ENCODE peak calls at places on chromosome 2, in ten cellular contexts. X is A549, M is H54, E is K562, A is tibial nerve, U is IMR-90, H is transverse colon, Q is body of pancreas, O is right lobe of liver, W is esophagus squamous epithelium. J is an unnamed sample.

GRCh38 chr2:34126279-34126678 is 527.2 kb upstream of the FAM98A start:
- DNase-seq in M (no peak), W (no peak), H (no peak), X (no peak), O (no peak), Q (no peak), E (no peak), A (no peak), U (no peak), J (no peak)

GRCh38 chr2:158650646-158651357 is 144.3 kb upstream of the DAPL1 start:
- DNase-seq in H (no peak), E (no peak), W (no peak), Q (peak; percentile 55), O (no peak), X (no peak), A (no peak), M (no peak), U (no peak), J (no peak)

GRCh38 chr2:190407662-190408537 is at the start of gene MFSD6:
- DNase-seq in U (no peak), W (no peak), O (peak; percentile 68), A (peak; percentile 26), H (peak; percentile 76), M (peak; percentile 41), E (peak; percentile 68), X (peak; percentile 32), Q (peak; percentile 71), J (peak; percentile 77)

GRCh38 chr2:17482651-17483050 is 35.6 kb downstream of the RAD51AP2 start:
- DNase-seq in X (no peak), H (no peak), E (no peak), U (peak; percentile 1), Q (no peak), A (no peak), W (no peak), M (no peak), O (no peak), J (no peak)

GRCh38 chr2:204842731-204843490 is 297.6 kb downstream of the PARD3B start:
- DNase-seq in A (peak; percentile 14), Q (peak; percentile 40), E (no peak), W (no peak), H (no peak), M (peak; percentile 21), U (peak; percentile 96), X (peak; percentile 25), O (no peak), J (peak; percentile 34)

GRCh38 chr2:201432038-201432437 is 19.2 kb downstream of the TRAK2 start:
- DNase-seq in A (no peak), W (no peak), X (no peak), Q (no peak), O (no peak), E (no peak), H (no peak), M (no peak), U (peak; percentile 64), J (no peak)

GRCh38 chr2:229417906-229418305 is 146.8 kb upstream of the PID1 start:
- DNase-seq in U (no peak), O (no peak), M (no peak), Q (no peak), W (no peak), A (no peak), X (no peak), E (no peak), H (no peak), J (no peak)

GRCh38 chr2:126804347-126804746 is 94.3 kb upstream of the TEX51 start:
- DNase-seq in E (no peak), A (no peak), O (no peak), Q (no peak), M (no peak), W (no peak), X (no peak), U (no peak), H (no peak), J (no peak)

GRCh38 chr2:22497789-22498188 is 887.2 kb upstream of the KLHL29 start:
- DNase-seq in E (no peak), W (no peak), H (no peak), M (no peak), O (no peak), A (no peak), Q (no peak), X (no peak), U (no peak), J (no peak)

GRCh38 chr2:24840164-24840869 is 47.1 kb downstream of the CENPO start:
- DNase-seq in A (no peak), H (no peak), X (no peak), Q (no peak), W (no peak), M (no peak), O (no peak), U (no peak), E (no peak), J (no peak)

GRCh38 chr2:4110273-4110672 is 406.9 kb downstream of the DCDC2C start:
- DNase-seq in U (no peak), W (no peak), H (no peak), E (no peak), A (no peak), X (no peak), Q (no peak), M (no peak), O (no peak), J (no peak)

GRCh38 chr2:240558229-240558885 is 569 bp upstream of the ANKMY1 start:
- DNase-seq in H (no peak), O (peak; percentile 54), A (no peak), W (no peak), M (no peak), E (no peak), U (no peak), X (no peak), Q (no peak), J (no peak)

GRCh38 chr2:240559271-240559670 is 886 bp upstream of the DUSP28 start:
- DNase-seq in M (no peak), H (no peak), W (no peak), O (no peak), X (no peak), U (no peak), A (no peak), Q (no peak), E (no peak), J (no peak)

GRCh38 chr2:240560480-240561324 is 545 bp downstream of the DUSP28 start:
- DNase-seq in X (peak; percentile 74), A (peak; percentile 100), H (peak; percentile 100), Q (peak; percentile 100), E (peak; percentile 79), O (peak; percentile 100), U (peak; percentile 97), M (peak; percentile 78), W (peak; percentile 97), J (peak; percentile 100)

GRCh38 chr2:240561325-240561971 is 1.3 kb downstream of the DUSP28 start:
- DNase-seq in H (peak; percentile 26), O (no peak), A (no peak), M (no peak), Q (no peak), X (no peak), E (no peak), W (no peak), U (peak; percentile 91), J (no peak)

DNA sequence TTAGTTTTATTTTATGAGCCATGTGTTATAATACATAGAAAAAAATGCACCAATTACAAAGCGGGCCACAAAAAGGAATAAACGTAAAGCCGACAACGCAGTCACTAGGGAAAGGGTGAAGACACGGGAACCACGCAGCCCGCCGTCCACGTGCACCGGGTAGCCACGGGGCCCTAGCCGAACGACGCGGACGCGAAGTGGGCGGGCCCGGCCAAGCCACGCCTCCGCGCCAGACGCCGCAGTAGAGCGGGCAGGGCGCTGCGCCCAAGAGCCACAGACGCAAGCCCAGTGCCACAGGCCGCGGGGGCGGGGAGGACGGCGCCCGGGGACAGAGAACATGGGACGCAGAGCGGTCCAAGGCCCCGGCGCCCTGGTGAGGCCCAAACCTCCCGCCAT is at the start of gene DUSP28:
- DNase-seq in U (peak; percentile 80), A (peak; percentile 82), E (peak; percentile 75), M (peak; percentile 95), W (no peak), Q (peak; percentile 95), H (peak; percentile 94), X (peak; percentile 82), O (peak; percentile 96), J (peak; percentile 93)
- TF ChIP-seq POLR2A in U (peak; percentile 82), A (peak; percentile 85), E (peak; percentile 77), M (peak; percentile 91), W (no peak), Q (peak; percentile 86), H (peak; percentile 94), X (peak; percentile 85), O (peak; percentile 94), J (peak; percentile 63)

GRCh38 chr2:144453486-144454158 is 66.3 kb downstream of the ZEB2 start:
- DNase-seq in W (no peak), Q (no peak), M (no peak), O (no peak), A (no peak), E (no peak), U (peak; percentile 50), X (no peak), H (no peak), J (no peak)

GRCh38 chr2:144454466-144455287 is 65.2 kb downstream of the ZEB2 start:
- DNase-seq in H (no peak), O (no peak), Q (no peak), U (peak; percentile 29), X (no peak), A (no peak), W (no peak), E (no peak), M (no peak), J (no peak)

GRCh38 chr2:144452169-144453038 is 67.5 kb downstream of the ZEB2 start:
- DNase-seq in Q (no peak), U (peak; percentile 49), O (no peak), E (peak; percentile 49), H (no peak), W (no peak), A (no peak), X (peak; percentile 2), M (no peak), J (no peak)

GRCh38 chr2:144451443-144451842 is 68.5 kb downstream of the ZEB2 start:
- DNase-seq in A (no peak), M (no peak), H (no peak), E (no peak), O (no peak), X (no peak), Q (no peak), U (no peak), W (no peak), J (no peak)

GRCh38 chr2:144453039-144453336 is 66.9 kb downstream of the ZEB2 start:
- DNase-seq in U (peak; percentile 76), H (no peak), A (no peak), O (no peak), X (no peak), M (no peak), W (no peak), Q (no peak), E (no peak), J (no peak)
- TF ChIP-seq POLR2A in U (no peak), H (no peak), A (no peak), O (no peak), X (no peak), M (no peak), W (no peak), Q (no peak), E (no peak), J (no peak)

GRCh38 chr2:232860593-232861241 is 9.3 kb upstream of the SNORC start:
- DNase-seq in Q (no peak), X (no peak), O (no peak), E (no peak), M (no peak), A (no peak), U (no peak), H (no peak), W (no peak), J (no peak)
- TF ChIP-seq POLR2A in Q (no peak), X (no peak), O (no peak), E (no peak), M (no peak), A (no peak), U (no peak), H (no peak), W (no peak), J (no peak)

GRCh38 chr2:180169474-180169873 is 162.4 kb upstream of the CWC22 start:
- DNase-seq in Q (no peak), H (no peak), X (no peak), E (no peak), O (no peak), M (no peak), U (no peak), A (no peak), W (no peak), J (no peak)
- TF ChIP-seq POLR2A in Q (no peak), H (no peak), X (no peak), E (no peak), O (no peak), M (no peak), U (no peak), A (no peak), W (no peak), J (no peak)

J was measured in thyroid gland.